ENCODE peak calls at places on chromosomes 4 and X, in four cellular contexts. I, P, S and J are unnamed samples.

GRCh38 chr4:82789377-82789776 is 9.2 kb downstream of the SCD5 start:
- DNase-seq in S (no peak), I (no peak), P (no peak), J (no peak)

GRCh38 chr4:86092684-86093083 is 267.2 kb downstream of the MAPK10 start:
- DNase-seq in S (no peak), I (no peak), P (peak; percentile 90), J (no peak)

GRCh38 chr4:25161599-25161960 is 1.3 kb upstream of the SEPSECS start:
- DNase-seq in P (no peak), S (no peak), I (no peak), J (no peak)

GRCh38 chrX:107429090-107429489 is 20.4 kb upstream of the FRMPD3 start:
- DNase-seq in P (peak; percentile 48), S (peak; percentile 13), I (no peak), J (no peak)

GRCh38 chr4:48902266-48902665 is 4.3 kb downstream of the OCIAD2 start:
- DNase-seq in P (peak; percentile 73), I (no peak), S (no peak), J (no peak)

GRCh38 chr4:105145059-105145912 is 1.4 kb upstream of the TET2 start:
- DNase-seq in I (no peak), S (peak; percentile 26), P (peak; percentile 42), J (no peak)

GRCh38 chr4:87633239-87633638 is 16.8 kb upstream of the DMP1 start:
- DNase-seq in I (no peak), P (peak; percentile 53), S (no peak), J (no peak)

GRCh38 chr4:2689114-2689513 is 67.0 kb downstream of the TNIP2 start:
- DNase-seq in S (no peak), P (peak; percentile 39), I (no peak), J (no peak)

GRCh38 chr4:22473268-22473667 is 42.6 kb downstream of the ADGRA3 start:
- DNase-seq in I (no peak), P (peak; percentile 88), S (no peak), J (no peak)

GRCh38 chr4:43607400-43607799 is 714.9 kb downstream of the GRXCR1 start:
- DNase-seq in P (no peak), I (no peak), S (no peak), J (no peak)

GRCh38 chr4:72797486-72797885 is 228.5 kb upstream of the ADAMTS3 start:
- DNase-seq in P (no peak), S (no peak), I (no peak), J (no peak)

GRCh38 chr4:140309124-140309870 is 64.1 kb upstream of the SCOC start:
- DNase-seq in S (no peak), P (peak; percentile 39), I (no peak), J (no peak)

GRCh38 chr4:163191999-163192398 is 25.3 kb upstream of the NAF1 start:
- DNase-seq in I (no peak), S (no peak), P (peak; percentile 7), J (no peak)

GRCh38 chrX:10011261-10011931 is 44.2 kb downstream of the CLDN34 start:
- DNase-seq in P (no peak), S (peak; percentile 68), I (no peak), J (peak; percentile 48)

GRCh38 chrX:152632445-152633097 is 5.1 kb upstream of the GABRQ start:
- DNase-seq in P (peak; percentile 48), S (no peak), I (peak; percentile 2), J (no peak)